ENCODE peak calls at places on chromosome 4, in eight cellular contexts. Q is ovary, N is stomach, V is RWPE1, K is lung, W is right atrium auricular region, F is sigmoid colon, B is body of pancreas. S is an unnamed sample.

GRCh38 chr4:170589597-170590191 is 499.9 kb upstream of the AADAT start:
- DNase-seq in V (peak; percentile 71), Q (no peak), W (no peak), B (no peak), F (no peak), K (no peak), N (no peak), S (no peak)

GRCh38 chr4:125762537-125762936 is 447.8 kb downstream of the FAT4 start:
- DNase-seq in N (no peak), V (no peak), F (no peak), Q (no peak), K (no peak), B (no peak), W (no peak), S (no peak)

GRCh38 chr4:53199356-53199755 is 166.5 kb downstream of the SCFD2 start:
- DNase-seq in W (no peak), V (no peak), N (no peak), K (no peak), Q (no peak), B (no peak), F (no peak), S (no peak)

GRCh38 chr4:156021298-156021697 is 67.6 kb upstream of the CTSO start:
- DNase-seq in F (no peak), K (no peak), Q (no peak), N (no peak), B (no peak), V (no peak), W (no peak), S (no peak)

GRCh38 chr4:99633772-99634171 is 23.9 kb downstream of the C4orf54 start:
- DNase-seq in K (no peak), V (peak; percentile 39), F (no peak), W (no peak), N (no peak), B (no peak), Q (no peak), S (no peak)

GRCh38 chr4:111788046-111788642 is 357.1 kb upstream of the FAM241A start:
- DNase-seq in W (no peak), K (no peak), N (no peak), V (no peak), Q (no peak), F (no peak), B (no peak), S (peak; percentile 5)

GRCh38 chr4:170110290-170110672 is 20.5 kb upstream of the AADAT start:
- DNase-seq in W (no peak), K (no peak), F (no peak), B (no peak), N (no peak), Q (no peak), V (no peak), S (no peak)

GRCh38 chr4:83207497-83208105 is 77.0 kb downstream of the COQ2 start:
- DNase-seq in K (no peak), W (no peak), N (no peak), Q (no peak), F (no peak), V (peak; percentile 74), B (no peak), S (no peak)

GRCh38 chr4:128220286-128221235 is 67.1 kb downstream of the PGRMC2 start:
- DNase-seq in Q (no peak), W (no peak), B (no peak), K (no peak), F (no peak), V (peak; percentile 53), N (no peak), S (no peak)

GRCh38 chr4:111228874-111229273 is 606.0 kb upstream of the PITX2 start:
- DNase-seq in V (no peak), Q (no peak), K (no peak), N (no peak), B (no peak), F (no peak), W (no peak), S (no peak)

GRCh38 chr4:140095694-140096482 is 58.1 kb downstream of the MAML3 start:
- DNase-seq in F (peak; percentile 68), Q (no peak), K (no peak), W (no peak), N (no peak), V (peak; percentile 61), B (no peak), S (peak; percentile 22)

GRCh38 chr4:177512646-177513045 is 70.4 kb upstream of the AGA start:
- DNase-seq in V (no peak), N (no peak), Q (no peak), F (no peak), B (no peak), K (no peak), W (no peak), S (no peak)

GRCh38 chr4:16227462-16227868 is 1.2 kb upstream of the TAPT1 start:
- DNase-seq in Q (peak; percentile 52), B (peak; percentile 43), K (peak; percentile 31), N (peak; percentile 40), F (peak; percentile 78), V (no peak), W (peak; percentile 59), S (peak; percentile 62)

GRCh38 chr4:69823481-69824186 is 36.3 kb downstream of the SULT1E1 start:
- DNase-seq in F (no peak), N (peak; percentile 80), W (no peak), V (peak; percentile 28), B (peak; percentile 71), Q (no peak), K (peak; percentile 51), S (peak; percentile 20)

GRCh38 chr4:97662133-97662532 is 481.1 kb downstream of the STPG2 start:
- DNase-seq in B (no peak), V (no peak), N (no peak), F (no peak), W (no peak), K (no peak), Q (no peak), S (no peak)

GRCh38 chr4:36420111-36420679 is 138.8 kb downstream of the DTHD1 start:
- DNase-seq in F (no peak), K (no peak), Q (no peak), N (no peak), B (no peak), W (no peak), V (no peak), S (no peak)

GRCh38 chr4:137378393-137379290 is 153.7 kb downstream of the PCDH18 start:
- DNase-seq in F (no peak), B (no peak), V (peak; percentile 13), W (no peak), N (no peak), Q (no peak), K (no peak), S (no peak)

GRCh38 chr4:48271048-48271452 is 1.4 kb upstream of the TEC start:
- DNase-seq in V (no peak), W (no peak), F (no peak), N (no peak), K (no peak), B (no peak), Q (no peak), S (no peak)

GRCh38 chr4:162341533-162341932 is 177.7 kb upstream of the FSTL5 start:
- DNase-seq in N (no peak), V (no peak), Q (no peak), W (no peak), K (no peak), B (no peak), F (no peak), S (no peak)

GRCh38 chr4:142331646-142332045 is 514.5 kb downstream of the INPP4B start:
- DNase-seq in N (no peak), B (no peak), K (no peak), F (no peak), W (no peak), Q (no peak), V (no peak), S (no peak)

DNA sequence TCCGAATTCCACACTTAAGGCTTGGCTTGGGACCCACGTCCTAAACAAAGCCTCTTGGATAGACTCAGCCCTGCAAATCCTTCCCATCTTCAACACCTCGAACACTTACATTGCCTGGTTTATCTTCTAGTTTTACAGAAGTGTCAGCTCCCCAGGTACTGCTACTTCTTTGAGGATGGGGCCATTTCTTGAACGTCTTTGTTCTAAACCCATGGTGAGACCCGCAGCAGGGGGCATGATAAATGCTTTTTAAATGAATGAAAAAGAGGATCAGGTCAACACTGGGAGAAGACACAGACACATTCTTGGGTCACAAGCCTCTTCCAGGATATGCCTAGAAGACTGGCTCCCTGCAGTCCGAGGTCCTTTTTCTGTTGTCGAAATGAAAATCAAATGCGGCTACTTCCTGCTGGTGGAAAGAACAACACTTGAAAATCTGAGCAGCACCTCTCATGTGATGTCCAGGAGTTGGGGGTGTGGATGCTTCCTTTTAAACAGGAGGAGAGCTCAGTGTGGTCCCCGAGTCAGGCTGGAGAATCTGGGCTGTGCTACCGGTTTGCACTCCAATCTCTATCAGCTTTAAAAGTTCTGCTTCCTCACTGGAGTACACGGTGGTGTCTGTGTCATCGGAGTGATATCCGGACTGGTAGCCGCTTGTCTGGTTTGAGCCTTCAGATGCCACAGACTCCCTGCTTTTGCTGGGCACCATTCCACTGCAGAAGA is 45.8 kb downstream of the KDR start:
- DNase-seq in V (no peak), W (no peak), F (no peak), B (no peak), N (no peak), K (no peak), Q (no peak), S (no peak)
- H3K27ac ChIP-seq in V (no peak overlapping the region), W (peak overlapping the region; percentile 69), F (no peak overlapping the region), B (peak overlapping the region; percentile 46), N (no peak overlapping the region), K (peak overlapping the region; percentile 42), Q (no peak overlapping the region), S (no peak overlapping the region)

DNA sequence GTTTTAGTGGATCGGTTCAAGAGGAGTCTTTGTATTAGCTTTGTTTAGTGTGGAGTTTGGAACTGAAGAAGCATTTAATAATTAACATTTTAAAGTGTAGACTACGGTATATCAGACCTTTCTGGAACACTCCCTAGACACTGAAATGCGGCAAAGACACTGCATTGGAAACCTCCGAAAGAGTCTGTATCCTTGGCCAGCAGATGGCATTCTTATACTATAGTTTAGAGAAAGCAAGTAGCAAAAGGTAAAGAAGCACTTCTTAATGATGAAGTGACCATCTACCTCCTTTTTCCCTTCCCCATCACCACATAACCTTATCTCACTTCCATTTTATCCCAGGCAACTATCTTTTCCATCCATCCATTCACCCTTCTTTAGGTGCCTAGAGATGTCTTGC is 7.6 kb downstream of the FABP2 start:
- DNase-seq in V (peak; percentile 13), B (no peak), N (no peak), K (no peak), Q (no peak), F (no peak), W (no peak), S (no peak)
- TF ChIP-seq CTCF in V (peak; percentile 48), B (peak; percentile 19), N (no peak), K (peak; percentile 30), Q (no peak), F (peak; percentile 18), W (peak; percentile 58), S (peak; percentile 26)

GRCh38 chr4:7941111-7942018 is 1.7 kb upstream of the AFAP1 start:
- DNase-seq in V (no peak), Q (no peak), B (no peak), F (peak; percentile 66), K (no peak), N (no peak), W (no peak), S (peak; percentile 85)
- H3K27ac ChIP-seq in V (peak overlapping the region; percentile 56), Q (no peak overlapping the region), B (peak overlapping the region; percentile 49), F (no peak overlapping the region), K (no peak overlapping the region), N (no peak overlapping the region), W (no peak overlapping the region), S (peak overlapping the region; percentile 69)

DNA sequence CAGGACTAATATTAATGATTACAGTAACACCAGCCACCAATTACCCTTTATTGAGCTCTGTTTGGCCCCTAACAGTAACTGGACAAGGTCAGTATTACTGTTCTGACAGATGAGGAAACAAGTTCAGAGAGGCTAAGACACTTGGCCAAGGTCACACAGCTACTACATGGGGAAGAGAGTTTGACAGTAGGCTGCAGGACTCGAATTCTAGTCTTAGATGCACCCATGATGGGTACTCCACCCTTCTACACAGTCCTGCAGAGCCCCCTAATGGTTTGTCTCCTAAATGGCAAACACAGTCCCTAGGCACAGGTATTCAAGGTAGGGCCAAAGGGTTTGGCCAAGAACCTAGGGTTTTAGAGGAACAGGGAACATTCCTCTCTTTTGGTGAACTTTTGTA is 93.9 kb downstream of the NSUN7 start:
- DNase-seq in B (no peak), Q (no peak), W (no peak), K (no peak), N (no peak), V (no peak), F (peak; percentile 7), S (no peak)
- TF ChIP-seq CTCF in B (no peak), Q (no peak), W (no peak), K (no peak), N (no peak), V (no peak), F (no peak), S (no peak)